ENCODE peak calls at places on chromosomes 16 and 17, in eight cellular contexts. One of them, this sample, is unnamed.

GRCh38 chr16:83732536-83732935 is 75.2 kb upstream of the HSBP1 start:
- DNase-seq in Caco-2: no peak
- DNase-seq in ascending aorta: no peak
- DNase-seq in mesothelial cell of epicardium: no peak
- DNase-seq in CD8-positive, alpha-beta T cell: no peak
- DNase-seq in Panc1: no peak
- DNase-seq in glutamatergic neuron: no peak
- DNase-seq in esophagus muscularis mucosa: no peak
- DNase-seq in this sample: no peak

GRCh38 chr16:76565542-76565941 is 288.3 kb downstream of the CNTNAP4 start:
- DNase-seq in Caco-2: no peak
- DNase-seq in mesothelial cell of epicardium: no peak
- DNase-seq in CD8-positive, alpha-beta T cell: no peak
- DNase-seq in glutamatergic neuron: no peak
- DNase-seq in esophagus muscularis mucosa: no peak
- DNase-seq in ascending aorta: no peak
- DNase-seq in Panc1: no peak
- DNase-seq in this sample: no peak

GRCh38 chr17:43216369-43216761 is 4.7 kb downstream of the TMEM106A start:
- DNase-seq in ascending aorta: no peak
- DNase-seq in glutamatergic neuron: no peak
- DNase-seq in CD8-positive, alpha-beta T cell: no peak
- DNase-seq in esophagus muscularis mucosa: no peak
- DNase-seq in Panc1: no peak
- DNase-seq in mesothelial cell of epicardium: no peak
- DNase-seq in Caco-2: no peak
- DNase-seq in this sample: no peak

GRCh38 chr17:8001976-8002645 is at the start of gene GUCY2D:
- DNase-seq in Caco-2: no peak
- DNase-seq in ascending aorta: no peak
- DNase-seq in glutamatergic neuron: no peak
- DNase-seq in Panc1: no peak
- DNase-seq in mesothelial cell of epicardium: no peak
- DNase-seq in CD8-positive, alpha-beta T cell: no peak
- DNase-seq in esophagus muscularis mucosa: no peak
- DNase-seq in this sample: no peak

GRCh38 chr17:61208301-61209098 is 191.1 kb upstream of the TBX2 start:
- DNase-seq in esophagus muscularis mucosa: no peak
- DNase-seq in Caco-2: no peak
- DNase-seq in CD8-positive, alpha-beta T cell: no peak
- DNase-seq in glutamatergic neuron: no peak
- DNase-seq in ascending aorta: no peak
- DNase-seq in mesothelial cell of epicardium: no peak
- DNase-seq in Panc1: no peak
- DNase-seq in this sample: no peak

GRCh38 chr16:84883301-84883700 is 63.5 kb downstream of the CRISPLD2 start:
- DNase-seq in CD8-positive, alpha-beta T cell: no peak
- DNase-seq in Caco-2: no peak
- DNase-seq in ascending aorta: no peak
- DNase-seq in Panc1: no peak
- DNase-seq in esophagus muscularis mucosa: no peak
- DNase-seq in glutamatergic neuron: no peak
- DNase-seq in mesothelial cell of epicardium: no peak
- DNase-seq in this sample: no peak

GRCh38 chr17:38415250-38416194 is 12.7 kb upstream of the ARHGAP23 start:
- DNase-seq in CD8-positive, alpha-beta T cell: no peak
- DNase-seq in glutamatergic neuron: peak
- DNase-seq in Panc1: no peak
- DNase-seq in Caco-2: peak
- DNase-seq in ascending aorta: no peak
- DNase-seq in esophagus muscularis mucosa: no peak
- DNase-seq in mesothelial cell of epicardium: no peak
- DNase-seq in this sample: peak

GRCh38 chr16:30120340-30121105 is 2.5 kb downstream of the MAPK3 start:
- DNase-seq in Caco-2: peak
- DNase-seq in CD8-positive, alpha-beta T cell: no peak
- DNase-seq in ascending aorta: no peak
- DNase-seq in esophagus muscularis mucosa: no peak
- DNase-seq in glutamatergic neuron: no peak
- DNase-seq in mesothelial cell of epicardium: no peak
- DNase-seq in Panc1: no peak
- DNase-seq in this sample: no peak

GRCh38 chr17:48024149-48025039 is 13.2 kb downstream of the COPZ2 start:
- DNase-seq in Caco-2: peak
- DNase-seq in Panc1: peak
- DNase-seq in ascending aorta: peak
- DNase-seq in mesothelial cell of epicardium: no peak
- DNase-seq in esophagus muscularis mucosa: no peak
- DNase-seq in glutamatergic neuron: peak
- DNase-seq in CD8-positive, alpha-beta T cell: peak
- DNase-seq in this sample: peak

GRCh38 chr16:49369638-49370219 is 3.9 kb upstream of the C16orf78 start:
- DNase-seq in esophagus muscularis mucosa: peak
- DNase-seq in Panc1: no peak
- DNase-seq in Caco-2: no peak
- DNase-seq in glutamatergic neuron: no peak
- DNase-seq in ascending aorta: no peak
- DNase-seq in CD8-positive, alpha-beta T cell: no peak
- DNase-seq in mesothelial cell of epicardium: no peak
- DNase-seq in this sample: no peak

GRCh38 chr16:5024632-5025031 is 9.1 kb downstream of the NAGPA start:
- DNase-seq in mesothelial cell of epicardium: no peak
- DNase-seq in Caco-2: peak
- DNase-seq in esophagus muscularis mucosa: no peak
- DNase-seq in ascending aorta: no peak
- DNase-seq in glutamatergic neuron: no peak
- DNase-seq in Panc1: no peak
- DNase-seq in CD8-positive, alpha-beta T cell: no peak
- DNase-seq in this sample: no peak

GRCh38 chr17:58317421-58318064 is 11.1 kb downstream of the TSPOAP1 start:
- DNase-seq in CD8-positive, alpha-beta T cell: peak
- DNase-seq in ascending aorta: no peak
- DNase-seq in Panc1: peak
- DNase-seq in esophagus muscularis mucosa: no peak
- DNase-seq in Caco-2: peak
- DNase-seq in mesothelial cell of epicardium: peak
- DNase-seq in glutamatergic neuron: peak
- DNase-seq in this sample: no peak

GRCh38 chr17:77441130-77441920 is 300.6 kb downstream of the SEC14L1 start:
- DNase-seq in glutamatergic neuron: peak
- DNase-seq in ascending aorta: no peak
- DNase-seq in mesothelial cell of epicardium: no peak
- DNase-seq in esophagus muscularis mucosa: no peak
- DNase-seq in CD8-positive, alpha-beta T cell: peak
- DNase-seq in Panc1: no peak
- DNase-seq in Caco-2: no peak
- DNase-seq in this sample: no peak

GRCh38 chr16:69417537-69418199 is 6.8 kb upstream of the CYB5B start:
- DNase-seq in Caco-2: no peak
- DNase-seq in glutamatergic neuron: no peak
- DNase-seq in esophagus muscularis mucosa: no peak
- DNase-seq in mesothelial cell of epicardium: no peak
- DNase-seq in ascending aorta: no peak
- DNase-seq in Panc1: peak
- DNase-seq in CD8-positive, alpha-beta T cell: no peak
- DNase-seq in this sample: no peak

GRCh38 chr17:31838641-31839225 is 20.3 kb downstream of the COPRS start:
- DNase-seq in esophagus muscularis mucosa: no peak
- DNase-seq in mesothelial cell of epicardium: no peak
- DNase-seq in ascending aorta: no peak
- DNase-seq in CD8-positive, alpha-beta T cell: no peak
- DNase-seq in glutamatergic neuron: no peak
- DNase-seq in Caco-2: no peak
- DNase-seq in Panc1: no peak
- DNase-seq in this sample: no peak

GRCh38 chr16:89687092-89687940 is 827 bp downstream of the CDK10 start:
- DNase-seq in CD8-positive, alpha-beta T cell: no peak
- DNase-seq in mesothelial cell of epicardium: no peak
- DNase-seq in Panc1: no peak
- DNase-seq in esophagus muscularis mucosa: no peak
- DNase-seq in ascending aorta: no peak
- DNase-seq in glutamatergic neuron: no peak
- DNase-seq in Caco-2: peak
- DNase-seq in this sample: no peak

GRCh38 chr17:41521574-41522261 is 3.0 kb upstream of the KRT15 start:
- DNase-seq in Caco-2: peak
- DNase-seq in CD8-positive, alpha-beta T cell: no peak
- DNase-seq in esophagus muscularis mucosa: no peak
- DNase-seq in glutamatergic neuron: no peak
- DNase-seq in Panc1: peak
- DNase-seq in mesothelial cell of epicardium: no peak
- DNase-seq in ascending aorta: no peak
- DNase-seq in this sample: no peak

GRCh38 chr17:39979865-39980401 is 674 bp upstream of the PSMD3 start:
- DNase-seq in mesothelial cell of epicardium: no peak
- DNase-seq in esophagus muscularis mucosa: no peak
- DNase-seq in Panc1: peak
- DNase-seq in Caco-2: peak
- DNase-seq in glutamatergic neuron: peak
- DNase-seq in ascending aorta: no peak
- DNase-seq in CD8-positive, alpha-beta T cell: peak
- DNase-seq in this sample: no peak

GRCh38 chr16:85888405-85889331 is 10.3 kb upstream of the IRF8 start:
- DNase-seq in glutamatergic neuron: no peak
- DNase-seq in ascending aorta: no peak
- DNase-seq in CD8-positive, alpha-beta T cell: no peak
- DNase-seq in Panc1: no peak
- DNase-seq in Caco-2: no peak
- DNase-seq in mesothelial cell of epicardium: no peak
- DNase-seq in esophagus muscularis mucosa: no peak
- DNase-seq in this sample: no peak

GRCh38 chr16:69107311-69107962 is 2.0 kb downstream of the HAS3 start:
- DNase-seq in esophagus muscularis mucosa: no peak
- DNase-seq in CD8-positive, alpha-beta T cell: no peak
- DNase-seq in Panc1: no peak
- DNase-seq in Caco-2: no peak
- DNase-seq in glutamatergic neuron: peak
- DNase-seq in ascending aorta: no peak
- DNase-seq in mesothelial cell of epicardium: no peak
- DNase-seq in this sample: peak

GRCh38 chr17:78600181-78600651 is 23.0 kb upstream of the DNAH17 start:
- DNase-seq in Caco-2: no peak
- DNase-seq in esophagus muscularis mucosa: no peak
- DNase-seq in glutamatergic neuron: no peak
- DNase-seq in Panc1: no peak
- DNase-seq in ascending aorta: no peak
- DNase-seq in mesothelial cell of epicardium: no peak
- DNase-seq in CD8-positive, alpha-beta T cell: no peak
- DNase-seq in this sample: no peak

GRCh38 chr17:45734598-45734997 is 49.5 kb upstream of the CRHR1 start:
- DNase-seq in CD8-positive, alpha-beta T cell: no peak
- DNase-seq in ascending aorta: no peak
- DNase-seq in mesothelial cell of epicardium: no peak
- DNase-seq in Caco-2: no peak
- DNase-seq in Panc1: no peak
- DNase-seq in glutamatergic neuron: no peak
- DNase-seq in esophagus muscularis mucosa: no peak
- DNase-seq in this sample: no peak

DNA sequence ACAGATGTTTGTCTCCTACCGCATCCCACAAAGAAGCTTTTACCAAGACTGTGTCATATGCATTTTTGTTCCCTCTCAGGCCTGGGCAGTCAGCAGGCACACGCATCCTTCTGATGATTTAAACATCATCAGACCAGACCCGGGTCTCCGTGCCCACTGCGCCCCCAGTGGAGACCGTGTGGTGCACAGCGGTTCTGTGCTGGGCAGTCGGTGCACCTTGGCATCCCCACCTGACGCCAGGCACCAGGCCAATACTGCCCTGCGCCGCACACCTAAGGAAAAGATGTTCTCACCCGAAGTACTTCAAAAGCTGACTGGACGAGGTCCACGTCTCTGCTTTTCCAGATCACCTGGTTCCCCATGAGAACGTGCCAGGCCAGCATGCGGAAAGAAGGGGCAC is 10.6 kb upstream of the PLD6 start:
- DNase-seq in mesothelial cell of epicardium: no peak
- DNase-seq in esophagus muscularis mucosa: no peak
- DNase-seq in Caco-2: no peak
- DNase-seq in ascending aorta: no peak
- DNase-seq in glutamatergic neuron: no peak
- DNase-seq in CD8-positive, alpha-beta T cell: no peak
- DNase-seq in Panc1: no peak
- DNase-seq in this sample: no peak
- TF ChIP-seq CTCF in mesothelial cell of epicardium: no peak
- TF ChIP-seq CTCF in esophagus muscularis mucosa: no peak
- TF ChIP-seq CTCF in Caco-2: no peak
- TF ChIP-seq CTCF in ascending aorta: no peak
- TF ChIP-seq CTCF in glutamatergic neuron: no peak
- TF ChIP-seq CTCF in CD8-positive, alpha-beta T cell: no peak
- TF ChIP-seq CTCF in Panc1: no peak
- TF ChIP-seq CTCF in this sample: no peak

DNA sequence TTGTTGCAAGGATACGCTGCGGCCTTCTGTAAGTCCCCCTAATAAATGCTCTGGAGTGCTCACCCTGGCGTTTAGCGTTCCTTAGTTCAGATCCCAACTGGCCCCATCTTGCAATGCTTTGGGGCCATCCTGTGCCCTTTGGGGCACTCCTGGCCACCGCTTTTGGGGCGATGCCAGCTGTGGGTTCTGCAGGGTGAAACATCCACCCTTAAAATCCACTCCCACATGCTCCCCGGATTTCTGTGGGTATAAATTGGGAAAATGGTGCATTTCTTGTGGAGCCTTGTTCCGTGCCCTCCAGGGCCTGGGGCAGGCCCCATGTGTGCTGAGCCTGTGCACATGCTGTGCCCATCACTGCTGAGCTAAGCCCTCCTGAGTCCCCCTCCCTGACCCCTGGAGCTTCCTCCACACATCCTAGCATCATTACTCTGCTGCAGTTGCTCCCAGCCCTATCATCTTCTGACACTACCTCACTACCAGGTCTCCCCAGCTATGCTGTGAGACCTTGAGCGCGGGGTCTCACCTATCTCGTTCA is 6.0 kb downstream of the MSRB1 start:
- DNase-seq in ascending aorta: no peak
- DNase-seq in mesothelial cell of epicardium: no peak
- DNase-seq in Caco-2: no peak
- DNase-seq in CD8-positive, alpha-beta T cell: no peak
- DNase-seq in glutamatergic neuron: no peak
- DNase-seq in Panc1: no peak
- DNase-seq in esophagus muscularis mucosa: no peak
- DNase-seq in this sample: no peak
- TF ChIP-seq CTCF in ascending aorta: no peak
- TF ChIP-seq CTCF in mesothelial cell of epicardium: no peak
- TF ChIP-seq CTCF in Caco-2: no peak
- TF ChIP-seq CTCF in CD8-positive, alpha-beta T cell: no peak
- TF ChIP-seq CTCF in glutamatergic neuron: no peak
- TF ChIP-seq CTCF in Panc1: no peak
- TF ChIP-seq CTCF in esophagus muscularis mucosa: no peak
- TF ChIP-seq CTCF in this sample: no peak

GRCh38 chr17:66602659-66603363 is 232.1 kb upstream of the CACNG5 start:
- DNase-seq in mesothelial cell of epicardium: no peak
- DNase-seq in ascending aorta: no peak
- DNase-seq in esophagus muscularis mucosa: no peak
- DNase-seq in glutamatergic neuron: no peak
- DNase-seq in Caco-2: peak
- DNase-seq in Panc1: no peak
- DNase-seq in CD8-positive, alpha-beta T cell: no peak
- DNase-seq in this sample: no peak
- TF ChIP-seq CTCF in mesothelial cell of epicardium: no peak
- TF ChIP-seq CTCF in ascending aorta: no peak
- TF ChIP-seq CTCF in esophagus muscularis mucosa: no peak
- TF ChIP-seq CTCF in glutamatergic neuron: no peak
- TF ChIP-seq CTCF in Caco-2: no peak
- TF ChIP-seq CTCF in Panc1: no peak
- TF ChIP-seq CTCF in CD8-positive, alpha-beta T cell: no peak
- TF ChIP-seq CTCF in this sample: no peak

GRCh38 chr16:19486744-19487325 is 35.1 kb downstream of the GDE1 start:
- DNase-seq in ascending aorta: no peak
- DNase-seq in mesothelial cell of epicardium: no peak
- DNase-seq in Caco-2: no peak
- DNase-seq in CD8-positive, alpha-beta T cell: no peak
- DNase-seq in Panc1: no peak
- DNase-seq in glutamatergic neuron: no peak
- DNase-seq in esophagus muscularis mucosa: no peak
- DNase-seq in this sample: no peak
- TF ChIP-seq CTCF in ascending aorta: no peak
- TF ChIP-seq CTCF in mesothelial cell of epicardium: no peak
- TF ChIP-seq CTCF in Caco-2: no peak
- TF ChIP-seq CTCF in CD8-positive, alpha-beta T cell: no peak
- TF ChIP-seq CTCF in Panc1: no peak
- TF ChIP-seq CTCF in glutamatergic neuron: no peak
- TF ChIP-seq CTCF in esophagus muscularis mucosa: no peak
- TF ChIP-seq CTCF in this sample: no peak